ENCODE peak calls at places on chromosomes 13 and 19, in four cellular contexts. E is H9, M is IMR-90, W is H1. Y is an unnamed sample.

GRCh38 chr19:42555801-42556200 is 27.5 kb upstream of the CEACAM1 start:
- DNase-seq in M (no peak), E (peak), W (no peak), Y (no peak)

GRCh38 chr13:110600261-110600819 is 15.0 kb upstream of the NAXD start:
- DNase-seq in M (no peak), W (no peak), E (no peak), Y (peak)

GRCh38 chr13:37382156-37382555 is 216.4 kb downstream of the POSTN start:
- DNase-seq in M (peak), W (no peak), E (no peak), Y (no peak)

GRCh38 chr13:68697551-68697950 is 1410.1 kb upstream of the ATXN8OS start:
- DNase-seq in W (no peak), M (no peak), E (no peak), Y (no peak)

GRCh38 chr13:47837104-47837880 is 163.8 kb downstream of the SUCLA2 start:
- DNase-seq in M (no peak), E (no peak), W (no peak), Y (peak)

GRCh38 chr19:53311044-53311443 is 22.5 kb upstream of the ZNF845 start:
- DNase-seq in M (no peak), E (no peak), W (no peak), Y (no peak)

GRCh38 chr19:5234412-5234811 is 106.2 kb downstream of the PTPRS start:
- DNase-seq in W (no peak), E (no peak), M (no peak), Y (no peak)

GRCh38 chr13:79468402-79468801 is 12.6 kb upstream of the NDFIP2 start:
- DNase-seq in M (no peak), W (no peak), E (no peak), Y (no peak)

GRCh38 chr19:20077791-20078463 is at the start of gene ZNF90:
- DNase-seq in M (peak), E (peak), W (peak), Y (peak)

GRCh38 chr19:6500837-6501739 is 1.0 kb downstream of the TUBB4A start:
- DNase-seq in W (peak), M (no peak), E (no peak), Y (no peak)

GRCh38 chr13:23656637-23657036 is 86.4 kb downstream of the TNFRSF19 start:
- DNase-seq in M (peak), W (no peak), E (no peak), Y (no peak)

GRCh38 chr19:52190679-52191293 is 934 bp downstream of the PPP2R1A start:
- DNase-seq in E (no peak), M (peak), W (peak), Y (peak)

GRCh38 chr13:93620366-93620765 is 393.8 kb downstream of the GPC6 start:
- DNase-seq in M (no peak), E (no peak), W (no peak), Y (no peak)

GRCh38 chr13:106374631-106375030 is 160.8 kb downstream of the EFNB2 start:
- DNase-seq in E (no peak), W (no peak), M (no peak), Y (no peak)

GRCh38 chr13:87999141-87999765 is 328.1 kb downstream of the SLITRK5 start:
- DNase-seq in M (peak), W (no peak), E (no peak), Y (peak)

GRCh38 chr13:94343243-94343585 is 136.3 kb downstream of the DCT start:
- DNase-seq in W (no peak), E (no peak), M (peak), Y (no peak)

GRCh38 chr13:73440296-73440895 is 381.6 kb downstream of the KLF5 start:
- DNase-seq in M (no peak), W (no peak), E (no peak), Y (peak)

GRCh38 chr19:46731584-46731983 is 14.3 kb upstream of the FKRP start:
- DNase-seq in E (no peak), M (no peak), W (no peak), Y (no peak)

GRCh38 chr13:51541809-51542258 is 42.4 kb upstream of the WDFY2 start:
- DNase-seq in E (no peak), W (no peak), M (no peak), Y (no peak)

GRCh38 chr13:45439000-45439399 is 20.8 kb upstream of the SLC25A30 start:
- DNase-seq in W (no peak), M (no peak), E (no peak), Y (no peak)

GRCh38 chr19:48833977-48834376 is 2.3 kb downstream of the HSD17B14 start:
- DNase-seq in W (no peak), E (peak), M (no peak), Y (peak)

GRCh38 chr13:111202745-111203144 is 87.6 kb downstream of the ARHGEF7 start:
- DNase-seq in M (peak), E (no peak), W (no peak), Y (peak)

GRCh38 chr13:114057131-114058050 is 75.0 kb downstream of the RASA3 start:
- DNase-seq in W (no peak), M (no peak), E (no peak), Y (no peak)

GRCh38 chr13:24050292-24050711 is 110.2 kb upstream of the SPATA13 start:
- DNase-seq in W (no peak), M (peak), E (no peak), Y (no peak)

GRCh38 chr13:39263033-39263432 is 224.8 kb downstream of the NHLRC3 start:
- DNase-seq in W (peak), E (peak), M (peak), Y (peak)

GRCh38 chr13:41837668-41838067 is 123.2 kb downstream of the VWA8 start:
- DNase-seq in M (peak), W (no peak), E (no peak), Y (no peak)

GRCh38 chr19:27746691-27747380 is 1466.1 kb downstream of the UQCRFS1 start:
- DNase-seq in E (peak), M (peak), W (peak), Y (peak)

GRCh38 chr19:32570081-32570785 is 10.8 kb upstream of the PDCD5 start:
- DNase-seq in E (peak), M (peak), W (peak), Y (peak)

GRCh38 chr13:76965759-76966421 is 17.6 kb downstream of the ACOD1 start:
- DNase-seq in E (no peak), W (no peak), M (peak), Y (no peak)

GRCh38 chr13:71605744-71606143 is 261.3 kb downstream of the DACH1 start:
- DNase-seq in M (no peak), W (no peak), E (no peak), Y (no peak)

GRCh38 chr13:95391785-95392184 is 90.5 kb upstream of the ABCC4 start:
- DNase-seq in W (no peak), M (no peak), E (no peak), Y (no peak)
- H3K56ac ChIP-seq in W (no peak), M (no peak), E (no peak), Y (no peak)

GRCh38 chr19:9936151-9937000 is at the start of gene OLFM2:
- DNase-seq in W (peak), E (peak), M (no peak), Y (peak)

GRCh38 chr19:9937001-9937411 is 691 bp upstream of the OLFM2 start:
- DNase-seq in W (peak), M (no peak), E (peak), Y (no peak)

GRCh38 chr19:9934132-9934950 is 2.0 kb downstream of the OLFM2 start:
- DNase-seq in E (peak), W (peak), M (peak), Y (peak)

GRCh38 chr19:9932835-9933234 is 3.5 kb downstream of the OLFM2 start:
- DNase-seq in M (no peak), W (no peak), E (no peak), Y (no peak)

GRCh38 chr19:9935409-9936062 is 779 bp downstream of the OLFM2 start:
- DNase-seq in E (peak), W (peak), M (no peak), Y (no peak)
- H2BK15ac ChIP-seq in E (no peak), W (peak), M (peak), Y (no peak)

DNA sequence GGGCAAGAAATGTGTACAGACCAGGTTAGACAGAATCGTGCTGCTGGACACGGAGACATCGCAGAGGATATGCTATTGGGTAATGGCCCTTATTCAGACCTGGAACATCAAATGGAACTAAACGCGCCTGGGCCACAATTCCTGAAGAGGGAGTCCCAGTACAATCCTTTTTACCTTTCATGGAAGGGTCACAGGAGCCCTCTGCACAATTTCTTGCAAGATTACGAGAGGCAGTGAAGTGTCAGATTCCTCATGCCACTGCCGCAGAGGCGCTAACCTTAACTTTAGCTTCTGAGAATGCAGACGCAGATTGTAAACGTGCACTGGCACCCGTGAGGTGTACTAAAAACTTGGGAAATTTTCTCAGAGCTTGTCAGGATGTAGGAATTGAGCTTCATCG is 18.1 kb downstream of the CLEC4M start:
- DNase-seq in E (no peak), W (no peak), M (no peak), Y (no peak)
- H3K56ac ChIP-seq in E (no peak), W (no peak), M (no peak), Y (no peak)

DNA sequence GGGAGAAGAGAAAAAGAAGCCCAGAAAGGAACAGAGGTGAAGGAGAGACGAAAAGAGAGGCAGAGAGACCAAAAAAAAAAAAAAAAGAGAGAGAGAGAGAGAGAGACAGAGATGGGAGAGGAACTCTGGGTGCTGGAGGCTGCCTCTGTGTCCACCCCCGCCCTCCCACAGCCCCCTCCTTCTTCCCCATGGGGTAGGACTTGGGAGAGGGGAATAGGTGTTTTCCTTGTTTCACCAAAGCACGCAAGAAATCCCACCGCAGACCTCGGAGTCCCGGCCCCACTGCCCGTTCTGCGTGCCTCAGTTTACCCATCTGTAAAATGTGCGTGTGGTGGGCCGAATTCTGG is 4.9 kb downstream of the ONECUT3 start:
- DNase-seq in W (no peak), E (no peak), M (no peak), Y (no peak)
- H2BK15ac ChIP-seq in W (no peak), E (no peak), M (no peak), Y (no peak)

DNA sequence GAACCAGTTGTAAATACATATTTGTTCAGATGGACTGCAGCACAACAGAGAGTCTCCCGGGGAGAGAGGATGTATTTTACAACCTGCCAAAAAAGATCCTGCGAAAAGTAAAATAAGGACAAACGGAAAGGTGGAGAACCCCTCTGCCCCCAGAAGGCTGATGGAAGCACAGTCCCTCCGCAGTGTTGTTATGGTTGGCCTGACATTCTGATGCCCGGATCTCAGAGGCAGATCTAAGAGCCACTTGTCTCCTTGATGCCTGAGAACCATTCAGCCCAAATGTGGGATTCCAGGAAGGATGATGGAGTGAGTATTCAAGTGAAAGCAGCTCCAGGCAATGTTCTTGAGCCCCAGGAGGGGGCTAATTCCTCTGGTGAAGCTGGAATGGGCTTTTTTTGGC is 458.7 kb downstream of the ZNF536 start:
- DNase-seq in E (no peak), M (no peak), W (no peak), Y (no peak)
- H3K56ac ChIP-seq in E (no peak), M (no peak), W (no peak), Y (no peak)

DNA sequence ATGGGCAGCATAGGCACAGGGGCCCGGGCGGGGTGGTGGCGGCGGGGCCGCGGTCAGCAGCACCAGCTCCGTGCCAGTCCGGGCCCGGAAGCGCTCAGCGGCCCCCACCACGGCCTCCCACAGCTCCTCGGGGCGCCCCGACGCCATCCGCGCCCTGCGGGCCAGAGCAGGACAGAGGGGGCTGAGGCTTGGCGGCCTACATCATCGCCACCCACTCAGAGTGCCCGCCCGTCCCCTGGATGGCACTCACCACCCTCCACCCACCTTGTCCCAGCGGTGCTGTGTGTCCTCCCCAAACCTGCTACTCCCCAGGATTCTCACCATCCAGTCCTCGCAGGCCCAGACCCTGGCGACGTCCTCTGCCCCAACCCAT is 4.0 kb downstream of the AKT1S1 start:
- DNase-seq in W (no peak), M (no peak), E (no peak), Y (no peak)
- H2BK15ac ChIP-seq in W (no peak), M (no peak), E (no peak), Y (no peak)

DNA sequence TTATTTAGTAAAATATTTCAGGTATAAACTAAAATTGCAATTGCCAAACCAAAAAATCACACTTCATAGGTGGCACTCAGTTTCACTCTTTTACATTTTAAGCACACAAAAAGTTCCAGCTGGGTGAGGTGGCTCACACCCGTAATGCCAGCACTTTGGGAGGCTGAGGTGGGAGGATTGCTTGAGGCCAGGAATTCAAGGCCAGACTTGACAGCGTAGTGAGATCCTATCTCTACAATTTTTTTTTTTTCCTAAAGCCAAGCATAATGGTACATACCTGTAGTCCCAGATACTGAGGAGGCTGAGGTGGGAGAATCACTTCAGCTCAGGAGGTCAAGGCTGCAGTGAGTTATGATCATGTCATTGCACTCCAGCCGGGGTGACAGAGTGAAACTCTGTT is 20.6 kb upstream of the SLC46A3 start:
- DNase-seq in E (no peak), W (peak), M (no peak), Y (no peak)
- H3K56ac ChIP-seq in E (no peak), W (no peak), M (no peak), Y (no peak)

GRCh38 chr19:34254552-34255432 is at the start of gene GARRE1:
- DNase-seq in W (peak), M (peak), E (peak), Y (peak)
- H2BK15ac ChIP-seq in W (no peak), M (peak), E (no peak), Y (no peak)

GRCh38 chr13:20514866-20515265 is 10.8 kb downstream of the CRYL1 start:
- DNase-seq in W (no peak), M (no peak), E (no peak), Y (no peak)
- H3K56ac ChIP-seq in W (no peak), M (no peak), E (no peak), Y (no peak)

Y was measured in mesendoderm.